ENCODE peak calls at places on chromosome 13, in ten cellular contexts. Q is pancreas, D is mucosa of descending colon, C is mammary epithelial cell, V is AG04450, E is sigmoid colon, N is A549, I is stomach, M is psoas muscle, P is IMR-90. X is an unnamed sample.

GRCh38 chr13:75223981-75224742 is 257.8 kb downstream of the TBC1D4 start:
- DNase-seq in Q (no peak), D (no peak), C (peak; percentile 25), V (no peak), E (no peak), N (no peak), I (no peak), M (no peak), P (no peak), X (no peak)

GRCh38 chr13:74132152-74132767 is 1.9 kb downstream of the KLF12 start:
- DNase-seq in Q (no peak), D (peak; percentile 28), C (peak; percentile 11), V (no peak), E (no peak), N (no peak), I (no peak), M (no peak), P (peak; percentile 39), X (no peak)

GRCh38 chr13:98665638-98665995 is 86.9 kb downstream of the SLC15A1 start:
- DNase-seq in Q (no peak), D (no peak), C (no peak), V (no peak), E (no peak), N (no peak), I (no peak), M (no peak), P (no peak), X (no peak)

GRCh38 chr13:27599845-27600553 is 20.3 kb downstream of the LNX2 start:
- DNase-seq in Q (no peak), D (no peak), C (peak; percentile 64), V (no peak), E (no peak), N (peak; percentile 36), I (peak; percentile 34), M (no peak), P (peak; percentile 67), X (peak; percentile 44)

GRCh38 chr13:51435002-51435578 is 17.7 kb downstream of the INTS6 start:
- DNase-seq in Q (no peak), D (no peak), C (no peak), V (no peak), E (no peak), N (peak; percentile 12), I (no peak), M (no peak), P (peak; percentile 49), X (no peak)

GRCh38 chr13:50224534-50224933 is 209.3 kb downstream of the KCNRG start:
- DNase-seq in Q (no peak), D (no peak), C (peak; percentile 95), V (no peak), E (no peak), N (no peak), I (no peak), M (no peak), P (peak; percentile 51), X (no peak)

GRCh38 chr13:111474136-111475002 is 153.9 kb downstream of the TEX29 start:
- DNase-seq in Q (no peak), D (peak; percentile 12), C (peak; percentile 19), V (peak; percentile 2), E (no peak), N (peak; percentile 31), I (no peak), M (no peak), P (peak; percentile 35), X (peak; percentile 52)

GRCh38 chr13:44686478-44687071 is 110.4 kb upstream of the TSC22D1 start:
- DNase-seq in Q (no peak), D (no peak), C (no peak), V (no peak), E (no peak), N (no peak), I (no peak), M (no peak), P (no peak), X (no peak)

GRCh38 chr13:20728579-20729300 is 25.2 kb downstream of the IL17D start:
- DNase-seq in Q (no peak), D (no peak), C (no peak), V (no peak), E (no peak), N (no peak), I (no peak), M (no peak), P (no peak), X (no peak)

GRCh38 chr13:35479691-35480090 is 3.2 kb upstream of the MAB21L1 start:
- DNase-seq in Q (no peak), D (no peak), C (no peak), V (no peak), E (no peak), N (no peak), I (no peak), M (no peak), P (no peak), X (no peak)

GRCh38 chr13:112894673-112895481 is 74.1 kb upstream of the MCF2L start:
- DNase-seq in Q (no peak), D (no peak), C (no peak), V (no peak), E (no peak), N (no peak), I (no peak), M (no peak), P (no peak), X (no peak)

GRCh38 chr13:112892759-112893569 is 76.0 kb upstream of the MCF2L start:
- DNase-seq in Q (peak; percentile 62), D (peak; percentile 46), C (no peak), V (no peak), E (no peak), N (no peak), I (peak; percentile 61), M (no peak), P (no peak), X (no peak)

GRCh38 chr13:112895521-112896465 is 73.2 kb upstream of the MCF2L start:
- DNase-seq in Q (no peak), D (no peak), C (no peak), V (no peak), E (no peak), N (no peak), I (no peak), M (no peak), P (no peak), X (no peak)

GRCh38 chr13:112894423-112894672 is 74.7 kb upstream of the MCF2L start:
- DNase-seq in Q (no peak), D (no peak), C (no peak), V (no peak), E (no peak), N (no peak), I (no peak), M (no peak), P (no peak), X (no peak)

DNA sequence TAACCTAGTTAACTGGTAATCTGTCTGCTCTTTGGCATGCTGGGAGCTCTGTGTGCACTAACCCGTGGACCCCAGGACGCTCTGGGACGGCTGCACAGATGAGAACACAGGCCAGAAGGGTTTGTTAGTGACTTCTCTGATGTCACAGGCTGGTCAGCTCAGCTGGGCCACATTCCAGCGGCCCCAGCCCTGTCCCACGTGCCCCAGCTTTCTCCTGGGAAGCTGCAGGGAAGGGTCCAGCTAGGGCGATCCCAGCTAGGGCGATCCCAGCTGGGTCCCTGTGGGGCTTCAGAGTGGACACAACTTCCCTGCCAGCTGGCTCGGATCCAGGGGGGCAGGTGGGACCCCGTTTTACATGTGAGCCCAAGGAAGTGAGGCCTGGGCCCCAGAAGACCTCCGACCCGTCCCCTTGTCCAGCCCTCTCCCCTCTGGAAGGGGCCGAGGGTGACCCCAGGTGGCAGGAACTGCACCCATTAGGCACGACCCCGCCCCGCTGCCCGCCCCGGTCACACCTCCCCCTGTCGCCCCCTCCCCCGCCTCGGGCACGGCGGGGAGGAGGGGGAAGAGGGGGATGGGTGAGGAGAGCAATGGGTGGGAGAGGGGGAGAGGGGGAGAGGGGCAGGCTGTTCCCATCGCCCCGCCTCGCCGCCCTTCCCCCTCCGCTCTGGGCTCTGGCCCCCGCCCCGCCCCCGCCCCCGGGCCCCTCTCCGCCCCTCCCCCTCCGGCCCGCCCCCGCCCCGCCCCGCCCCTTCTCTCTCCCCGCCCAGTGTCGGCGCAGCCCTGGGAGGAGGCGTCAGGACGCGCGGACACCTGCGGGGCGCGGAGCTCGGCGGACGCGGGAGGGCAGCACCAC is 75.2 kb upstream of the MCF2L start:
- DNase-seq in Q (peak; percentile 71), D (peak; percentile 48), C (no peak), V (no peak), E (no peak), N (no peak), I (peak; percentile 69), M (no peak), P (peak; percentile 21), X (no peak)
- H3K4me3 ChIP-seq in Q (peak overlapping the region; percentile 44), D (no peak overlapping the region), C (no peak overlapping the region), V (peak overlapping the region; percentile 31), E (peak overlapping the region; percentile 33), N (peak overlapping the region; percentile 54), I (peak overlapping the region; percentile 59), M (peak overlapping the region; percentile 57), P (no peak overlapping the region), X (no peak overlapping the region)

DNA sequence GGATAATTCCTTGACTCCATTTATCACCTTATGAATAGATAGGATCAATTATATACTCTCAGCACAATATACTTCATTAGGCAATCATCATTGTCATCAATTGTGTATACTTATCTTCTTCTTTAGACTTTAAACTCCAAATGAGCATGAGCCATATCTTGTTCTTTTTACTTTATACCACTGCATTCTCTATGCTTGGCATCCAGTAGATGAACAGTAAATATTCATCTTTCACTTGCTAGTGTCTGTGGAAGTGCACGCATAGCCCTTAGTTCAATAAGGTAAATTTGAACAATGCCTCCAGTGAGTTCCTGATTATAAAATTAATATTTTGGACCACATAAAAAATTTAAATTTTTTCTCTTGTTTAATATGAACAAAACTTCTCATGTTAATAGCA is 172.3 kb upstream of the SPRY2 start:
- DNase-seq in Q (no peak), D (no peak), C (no peak), V (no peak), E (no peak), N (no peak), I (no peak), M (no peak), P (no peak), X (no peak)
- H3K9me3 ChIP-seq in Q (no peaks in the 10 kb centered on the region), D (no peaks in the 10 kb centered on the region), C (no peaks in the 10 kb centered on the region), V (no peaks in the 10 kb centered on the region), E (no peaks in the 10 kb centered on the region), N (no peaks in the 10 kb centered on the region), I (no peaks in the 10 kb centered on the region), M (peaks cover 4% of the 10 kb centered on the region), P (no peaks in the 10 kb centered on the region), X (peaks cover 6% of the 10 kb centered on the region)

GRCh38 chr13:113150545-113151365 is 7.7 kb upstream of the PROZ start:
- DNase-seq in Q (no peak), D (no peak), C (no peak), V (no peak), E (no peak), N (no peak), I (no peak), M (no peak), P (no peak), X (no peak)
- H3K4me3 ChIP-seq in Q (no peak overlapping the region), D (no peak overlapping the region), C (no peak overlapping the region), V (no peak overlapping the region), E (no peak overlapping the region), N (no peak overlapping the region), I (no peak overlapping the region), M (no peak overlapping the region), P (no peak overlapping the region), X (no peak overlapping the region)

GRCh38 chr13:38213307-38213706 is 136.3 kb upstream of the UFM1 start:
- DNase-seq in Q (no peak), D (no peak), C (peak; percentile 69), V (no peak), E (no peak), N (no peak), I (no peak), M (no peak), P (no peak), X (no peak)
- H3K9me3 ChIP-seq in Q (no peaks in the 10 kb centered on the region), D (peaks cover 4% of the 10 kb centered on the region), C (no peaks in the 10 kb centered on the region), V (no peaks in the 10 kb centered on the region), E (peaks cover 3% of the 10 kb centered on the region), N (no peaks in the 10 kb centered on the region), I (no peaks in the 10 kb centered on the region), M (no peaks in the 10 kb centered on the region), P (no peaks in the 10 kb centered on the region), X (no peaks in the 10 kb centered on the region)